ENCODE peak calls at places on chromosome 5, in five cellular contexts. One of them, this sample, is unnamed.

GRCh38 chr5:112930082-112930344 is 8.0 kb upstream of the REEP5 start:
- DNase-seq in neural progenitor cell: no peak
- DNase-seq in pancreas: no peak
- DNase-seq in A549: no peak
- DNase-seq in adipocyte: no peak
- DNase-seq in this sample: no peak

GRCh38 chr5:14489643-14490042 is 91.9 kb upstream of the OTULINL start:
- DNase-seq in neural progenitor cell: no peak
- DNase-seq in pancreas: no peak
- DNase-seq in A549: no peak
- DNase-seq in adipocyte: no peak
- DNase-seq in this sample: no peak

GRCh38 chr5:158877124-158877581 is 222.6 kb downstream of the EBF1 start:
- DNase-seq in neural progenitor cell: no peak
- DNase-seq in pancreas: no peak
- DNase-seq in A549: peak; percentile 16
- DNase-seq in adipocyte: peak; percentile 62
- DNase-seq in this sample: no peak

GRCh38 chr5:33549982-33550567 is 109.3 kb downstream of the TARS1 start:
- DNase-seq in neural progenitor cell: no peak
- DNase-seq in pancreas: no peak
- DNase-seq in A549: no peak
- DNase-seq in adipocyte: no peak
- DNase-seq in this sample: no peak

GRCh38 chr5:93644760-93645159 is 61.7 kb downstream of the NR2F1 start:
- DNase-seq in neural progenitor cell: no peak
- DNase-seq in pancreas: no peak
- DNase-seq in A549: no peak
- DNase-seq in adipocyte: no peak
- DNase-seq in this sample: no peak

GRCh38 chr5:126365446-126366198 is 57.6 kb upstream of the GRAMD2B start:
- DNase-seq in neural progenitor cell: no peak
- DNase-seq in pancreas: no peak
- DNase-seq in A549: no peak
- DNase-seq in adipocyte: no peak
- DNase-seq in this sample: no peak

GRCh38 chr5:93151121-93151520 is 429.9 kb downstream of the NR2F1-AS1 start:
- DNase-seq in neural progenitor cell: no peak
- DNase-seq in pancreas: no peak
- DNase-seq in A549: no peak
- DNase-seq in adipocyte: peak; percentile 35
- DNase-seq in this sample: no peak

GRCh38 chr5:10319202-10319851 is 11.6 kb upstream of the CMBL start:
- DNase-seq in neural progenitor cell: no peak
- DNase-seq in pancreas: no peak
- DNase-seq in A549: no peak
- DNase-seq in adipocyte: no peak
- DNase-seq in this sample: no peak

GRCh38 chr5:112232651-112233050 is 186.4 kb downstream of the EPB41L4A start:
- DNase-seq in neural progenitor cell: no peak
- DNase-seq in pancreas: no peak
- DNase-seq in A549: peak; percentile 65
- DNase-seq in adipocyte: no peak
- DNase-seq in this sample: no peak

GRCh38 chr5:135833961-135834638 is 363 bp upstream of the SLC25A48 start:
- DNase-seq in neural progenitor cell: no peak
- DNase-seq in pancreas: no peak
- DNase-seq in A549: no peak
- DNase-seq in adipocyte: no peak
- DNase-seq in this sample: no peak

GRCh38 chr5:135833521-135833920 is 942 bp upstream of the SLC25A48 start:
- DNase-seq in neural progenitor cell: no peak
- DNase-seq in pancreas: no peak
- DNase-seq in A549: no peak
- DNase-seq in adipocyte: no peak
- DNase-seq in this sample: no peak

GRCh38 chr5:135832941-135833340 is 1.5 kb upstream of the SLC25A48 start:
- DNase-seq in neural progenitor cell: no peak
- DNase-seq in pancreas: no peak
- DNase-seq in A549: no peak
- DNase-seq in adipocyte: no peak
- DNase-seq in this sample: no peak

GRCh38 chr5:135834639-135835529 is at the start of gene SLC25A48:
- DNase-seq in neural progenitor cell: peak; percentile 93
- DNase-seq in pancreas: peak; percentile 71
- DNase-seq in A549: peak; percentile 75
- DNase-seq in adipocyte: peak; percentile 61
- DNase-seq in this sample: peak; percentile 83

GRCh38 chr5:135835766-135836165 is 1.3 kb downstream of the SLC25A48 start:
- DNase-seq in neural progenitor cell: no peak
- DNase-seq in pancreas: no peak
- DNase-seq in A549: no peak
- DNase-seq in adipocyte: no peak
- DNase-seq in this sample: no peak
- H3K4me3 ChIP-seq in neural progenitor cell: no peak overlapping the region
- H3K4me3 ChIP-seq in pancreas: peak overlapping the region; percentile 60
- H3K4me3 ChIP-seq in A549: no peak overlapping the region
- H3K4me3 ChIP-seq in adipocyte: no peak overlapping the region
- H3K4me3 ChIP-seq in this sample: no peak overlapping the region

GRCh38 chr5:1486271-1486670 is 37.5 kb downstream of the LPCAT1 start:
- DNase-seq in neural progenitor cell: no peak
- DNase-seq in pancreas: no peak
- DNase-seq in A549: no peak
- DNase-seq in adipocyte: no peak
- DNase-seq in this sample: no peak

GRCh38 chr5:1483856-1484255 is 38.6 kb upstream of the SLC6A3 start:
- DNase-seq in neural progenitor cell: no peak
- DNase-seq in pancreas: no peak
- DNase-seq in A549: no peak
- DNase-seq in adipocyte: no peak
- DNase-seq in this sample: no peak

GRCh38 chr5:1487079-1487764 is 36.5 kb downstream of the LPCAT1 start:
- DNase-seq in neural progenitor cell: no peak
- DNase-seq in pancreas: no peak
- DNase-seq in A549: no peak
- DNase-seq in adipocyte: no peak
- DNase-seq in this sample: no peak

GRCh38 chr5:1484416-1485319 is 39.1 kb downstream of the LPCAT1 start:
- DNase-seq in neural progenitor cell: no peak
- DNase-seq in pancreas: no peak
- DNase-seq in A549: no peak
- DNase-seq in adipocyte: no peak
- DNase-seq in this sample: no peak

GRCh38 chr5:1485320-1486118 is 38.2 kb downstream of the LPCAT1 start:
- DNase-seq in neural progenitor cell: no peak
- DNase-seq in pancreas: no peak
- DNase-seq in A549: no peak
- DNase-seq in adipocyte: no peak
- DNase-seq in this sample: no peak
- H3K4me3 ChIP-seq in neural progenitor cell: no peak overlapping the region
- H3K4me3 ChIP-seq in pancreas: no peak overlapping the region
- H3K4me3 ChIP-seq in A549: no peak overlapping the region
- H3K4me3 ChIP-seq in adipocyte: no peak overlapping the region
- H3K4me3 ChIP-seq in this sample: no peak overlapping the region

DNA sequence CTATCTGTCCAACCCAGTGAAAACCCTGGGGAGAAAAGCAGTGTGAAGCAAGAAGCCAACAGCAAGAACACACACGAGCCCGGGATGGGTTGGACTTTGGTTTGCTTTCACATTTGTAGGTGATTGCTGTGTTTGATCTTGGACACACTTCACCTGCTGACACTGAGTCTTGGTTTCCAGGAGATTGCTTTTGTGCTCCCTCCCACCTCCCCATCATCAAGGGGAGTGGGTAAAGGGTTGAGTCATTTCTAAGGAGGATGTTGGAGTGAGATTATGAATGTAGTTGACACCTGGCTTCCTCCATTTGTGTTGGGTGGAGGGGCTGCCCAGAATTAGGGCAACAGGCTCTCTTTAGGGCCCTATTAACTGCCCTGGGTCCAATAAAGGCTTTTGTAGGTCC is 37.5 kb downstream of the ANKDD1B start:
- DNase-seq in neural progenitor cell: no peak
- DNase-seq in pancreas: no peak
- DNase-seq in A549: no peak
- DNase-seq in adipocyte: no peak
- DNase-seq in this sample: no peak
- H3K4me3 ChIP-seq in neural progenitor cell: no peak overlapping the region
- H3K4me3 ChIP-seq in pancreas: no peak overlapping the region
- H3K4me3 ChIP-seq in A549: no peak overlapping the region
- H3K4me3 ChIP-seq in adipocyte: no peak overlapping the region
- H3K4me3 ChIP-seq in this sample: no peak overlapping the region

GRCh38 chr5:172107606-172108005 is 80.4 kb downstream of the STK10 start:
- DNase-seq in neural progenitor cell: no peak
- DNase-seq in pancreas: no peak
- DNase-seq in A549: peak; percentile 56
- DNase-seq in adipocyte: peak; percentile 88
- DNase-seq in this sample: no peak

GRCh38 chr5:172105811-172106210 is 82.2 kb downstream of the STK10 start:
- DNase-seq in neural progenitor cell: no peak
- DNase-seq in pancreas: no peak
- DNase-seq in A549: no peak
- DNase-seq in adipocyte: no peak
- DNase-seq in this sample: no peak

GRCh38 chr5:172104801-172105701 is 83.0 kb downstream of the STK10 start:
- DNase-seq in neural progenitor cell: no peak
- DNase-seq in pancreas: no peak
- DNase-seq in A549: no peak
- DNase-seq in adipocyte: no peak
- DNase-seq in this sample: no peak

GRCh38 chr5:172104021-172104420 is 84.0 kb downstream of the STK10 start:
- DNase-seq in neural progenitor cell: no peak
- DNase-seq in pancreas: no peak
- DNase-seq in A549: no peak
- DNase-seq in adipocyte: no peak
- DNase-seq in this sample: no peak

GRCh38 chr5:172106511-172107356 is 81.3 kb downstream of the STK10 start:
- DNase-seq in neural progenitor cell: peak; percentile 76
- DNase-seq in pancreas: peak; percentile 71
- DNase-seq in A549: peak; percentile 40
- DNase-seq in adipocyte: peak; percentile 80
- DNase-seq in this sample: peak; percentile 75
- H3K4me3 ChIP-seq in neural progenitor cell: no peak overlapping the region
- H3K4me3 ChIP-seq in pancreas: peak overlapping the region; percentile 40
- H3K4me3 ChIP-seq in A549: peak overlapping the region; percentile 34
- H3K4me3 ChIP-seq in adipocyte: peak overlapping the region; percentile 54
- H3K4me3 ChIP-seq in this sample: peak overlapping the region; percentile 37

DNA sequence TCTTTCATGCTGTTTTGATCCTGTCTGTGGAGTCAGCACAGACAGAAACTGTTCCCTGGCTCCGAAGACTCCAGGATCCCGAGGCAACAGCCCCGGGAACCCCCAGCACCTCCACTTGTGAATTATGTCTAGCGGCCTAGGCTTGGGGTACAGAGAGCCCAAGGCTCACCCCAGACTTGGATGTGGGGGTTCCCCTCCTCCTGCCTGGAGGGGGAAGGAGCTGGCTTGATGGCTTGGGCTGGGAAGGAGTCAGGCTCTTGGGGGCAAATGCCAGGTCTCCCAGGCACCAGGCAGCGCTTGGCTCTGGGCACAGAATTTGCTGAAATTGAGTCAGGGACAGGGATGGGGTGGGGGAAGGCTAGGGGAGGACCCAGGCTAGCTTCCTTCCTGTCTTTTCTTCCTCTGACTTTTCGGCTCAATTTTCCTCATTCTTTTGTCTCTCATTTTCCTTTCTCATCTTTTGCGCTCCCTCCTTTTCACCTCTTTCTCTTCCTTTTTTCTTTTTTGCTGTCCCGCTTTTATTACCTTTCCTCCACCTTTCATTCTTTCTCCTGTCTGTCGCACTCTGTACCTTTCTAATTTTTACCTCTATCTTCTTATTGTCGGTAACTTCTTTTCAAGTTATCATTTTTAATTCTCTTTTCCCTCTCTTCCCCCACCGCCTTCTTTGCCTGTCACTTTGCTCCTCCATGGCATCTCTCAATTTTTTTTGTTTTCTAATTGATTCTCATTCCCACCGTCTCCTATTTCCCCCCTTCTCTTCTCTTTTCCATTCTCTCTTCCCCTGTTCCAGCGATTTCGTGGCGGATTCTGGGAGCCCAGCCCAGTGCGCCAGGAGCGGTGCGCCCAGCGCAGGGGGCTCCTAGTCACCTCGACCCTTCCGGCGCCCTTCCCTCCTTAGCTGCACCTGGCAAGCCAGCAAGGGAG is 10.5 kb downstream of the MSX2 start:
- DNase-seq in neural progenitor cell: peak; percentile 42
- DNase-seq in pancreas: no peak
- DNase-seq in A549: no peak
- DNase-seq in adipocyte: no peak
- DNase-seq in this sample: no peak
- H3K4me3 ChIP-seq in neural progenitor cell: peak overlapping the region; percentile 48
- H3K4me3 ChIP-seq in pancreas: peak overlapping the region; percentile 7
- H3K4me3 ChIP-seq in A549: peak overlapping the region; percentile 43
- H3K4me3 ChIP-seq in adipocyte: peak overlapping the region; percentile 65
- H3K4me3 ChIP-seq in this sample: no peak overlapping the region

GRCh38 chr5:141560141-141560540 is 58.7 kb downstream of the DIAPH1 start:
- DNase-seq in neural progenitor cell: no peak
- DNase-seq in pancreas: no peak
- DNase-seq in A549: no peak
- DNase-seq in adipocyte: peak; percentile 46
- DNase-seq in this sample: no peak
- H3K4me3 ChIP-seq in neural progenitor cell: peak overlapping the region; percentile 28
- H3K4me3 ChIP-seq in pancreas: no peak overlapping the region
- H3K4me3 ChIP-seq in A549: no peak overlapping the region
- H3K4me3 ChIP-seq in adipocyte: peak overlapping the region; percentile 39
- H3K4me3 ChIP-seq in this sample: peak overlapping the region; percentile 18

GRCh38 chr5:16522096-16522495 is 56.5 kb upstream of the ZNF622 start:
- DNase-seq in neural progenitor cell: no peak
- DNase-seq in pancreas: no peak
- DNase-seq in A549: no peak
- DNase-seq in adipocyte: no peak
- DNase-seq in this sample: no peak
- H3K4me3 ChIP-seq in neural progenitor cell: no peak overlapping the region
- H3K4me3 ChIP-seq in pancreas: peak overlapping the region; percentile 9
- H3K4me3 ChIP-seq in A549: no peak overlapping the region
- H3K4me3 ChIP-seq in adipocyte: no peak overlapping the region
- H3K4me3 ChIP-seq in this sample: no peak overlapping the region